ENCODE peak calls at places on chromosomes 6 and 20, in four cellular contexts. X is GM12878, H is H1, A is HepG2. E is an unnamed sample.

GRCh38 chr6:129498556-129498940 is 211.4 kb downstream of the ARHGAP18 start:
- DNase-seq in A (no peak), H (no peak), X (no peak), E (no peak)

GRCh38 chr6:134472661-134473060 is 154.7 kb upstream of the SGK1 start:
- DNase-seq in A (no peak), H (no peak), X (no peak), E (no peak)

GRCh38 chr6:65623569-65623968 is 83.5 kb downstream of the EYS start:
- DNase-seq in H (no peak), A (no peak), X (no peak), E (no peak)

GRCh38 chr6:46927066-46927465 is 5.3 kb upstream of the ADGRF5 start:
- DNase-seq in H (no peak), A (no peak), X (no peak), E (no peak)

GRCh38 chr20:61691978-61692377 is 373.7 kb downstream of the TAF4 start:
- DNase-seq in A (no peak), X (no peak), H (no peak), E (no peak)

GRCh38 chr20:32792316-32792715 is 27.4 kb upstream of the MAPRE1 start:
- DNase-seq in X (peak; percentile 53), A (peak; percentile 75), H (no peak), E (peak; percentile 33)

GRCh38 chr6:106511274-106512047 is 117.8 kb downstream of the RTN4IP1 start:
- DNase-seq in X (no peak), H (no peak), A (peak; percentile 18), E (no peak)

GRCh38 chr20:3980260-3981131 is 34.9 kb downstream of the RNF24 start:
- DNase-seq in X (no peak), A (peak; percentile 80), H (no peak), E (no peak)

GRCh38 chr6:1662532-1662931 is 52.8 kb downstream of the FOXC1 start:
- DNase-seq in A (no peak), X (no peak), H (no peak), E (no peak)

GRCh38 chr6:5084787-5085637 is at the start of gene PPP1R3G:
- DNase-seq in H (no peak), A (no peak), X (no peak), E (no peak)

GRCh38 chr6:91449539-91449938 is 862.7 kb upstream of the MAP3K7 start:
- DNase-seq in H (no peak), X (no peak), A (no peak), E (no peak)

GRCh38 chr6:165766457-165766856 is 103.4 kb upstream of the PDE10A start:
- DNase-seq in A (no peak), X (no peak), H (no peak), E (no peak)

GRCh38 chr6:113291751-113292445 is 565.2 kb upstream of the MARCKS start:
- DNase-seq in X (no peak), H (no peak), A (no peak), E (no peak)

GRCh38 chr20:60459212-60459611 is 501.0 kb downstream of the CDH26 start:
- DNase-seq in A (no peak), H (no peak), X (no peak), E (no peak)

GRCh38 chr6:75429304-75429703 is 64.3 kb downstream of the FILIP1 start:
- DNase-seq in X (no peak), A (no peak), H (no peak), E (no peak)

GRCh38 chr6:52617087-52617486 is 40.2 kb upstream of the TRAM2 start:
- DNase-seq in A (no peak), H (no peak), X (no peak), E (no peak)

GRCh38 chr6:128282956-128283355 is 237.4 kb downstream of the PTPRK start:
- DNase-seq in X (no peak), H (no peak), A (no peak), E (no peak)

GRCh38 chr20:16064991-16065707 is 508.1 kb downstream of the KIF16B start:
- DNase-seq in A (peak; percentile 76), X (no peak), H (no peak), E (no peak)

GRCh38 chr20:33531047-33531877 is 41.4 kb downstream of the CBFA2T2 start:
- DNase-seq in X (no peak), A (peak; percentile 78), H (no peak), E (no peak)

GRCh38 chr6:166956444-166957086 is at the start of gene RNASET2:
- DNase-seq in A (peak; percentile 88), H (no peak), X (no peak), E (peak; percentile 74)

GRCh38 chr6:170129691-170130171 is 161.1 kb downstream of the DLL1 start:
- DNase-seq in H (no peak), X (no peak), A (no peak), E (no peak)

GRCh38 chr20:7146552-7147219 is 379.2 kb downstream of the BMP2 start:
- DNase-seq in H (no peak), X (no peak), A (no peak), E (no peak)

GRCh38 chr20:846894-847278 is 13.4 kb downstream of the FAM110A start:
- DNase-seq in H (no peak), A (no peak), X (no peak), E (no peak)

GRCh38 chr6:119351005-119351394 is 1.4 kb upstream of the MAN1A1 start:
- DNase-seq in A (no peak), H (no peak), X (no peak), E (no peak)

GRCh38 chr6:37218501-37218900 is 39.1 kb upstream of the TBC1D22B start:
- DNase-seq in X (no peak), H (no peak), A (no peak), E (no peak)

GRCh38 chr20:32368930-32369329 is 10.8 kb downstream of the ASXL1 start:
- DNase-seq in A (no peak), H (no peak), X (no peak), E (peak; percentile 18)

GRCh38 chr6:45619994-45620471 is 242.3 kb upstream of the SUPT3H start:
- DNase-seq in X (no peak), H (no peak), A (no peak), E (no peak)

GRCh38 chr6:79670789-79671188 is 39.7 kb downstream of the SH3BGRL2 start:
- DNase-seq in X (no peak), A (no peak), H (no peak), E (no peak)

GRCh38 chr6:107216197-107216933 is 101.0 kb upstream of the BEND3 start:
- DNase-seq in H (no peak), A (no peak), X (no peak), E (no peak)

DNA sequence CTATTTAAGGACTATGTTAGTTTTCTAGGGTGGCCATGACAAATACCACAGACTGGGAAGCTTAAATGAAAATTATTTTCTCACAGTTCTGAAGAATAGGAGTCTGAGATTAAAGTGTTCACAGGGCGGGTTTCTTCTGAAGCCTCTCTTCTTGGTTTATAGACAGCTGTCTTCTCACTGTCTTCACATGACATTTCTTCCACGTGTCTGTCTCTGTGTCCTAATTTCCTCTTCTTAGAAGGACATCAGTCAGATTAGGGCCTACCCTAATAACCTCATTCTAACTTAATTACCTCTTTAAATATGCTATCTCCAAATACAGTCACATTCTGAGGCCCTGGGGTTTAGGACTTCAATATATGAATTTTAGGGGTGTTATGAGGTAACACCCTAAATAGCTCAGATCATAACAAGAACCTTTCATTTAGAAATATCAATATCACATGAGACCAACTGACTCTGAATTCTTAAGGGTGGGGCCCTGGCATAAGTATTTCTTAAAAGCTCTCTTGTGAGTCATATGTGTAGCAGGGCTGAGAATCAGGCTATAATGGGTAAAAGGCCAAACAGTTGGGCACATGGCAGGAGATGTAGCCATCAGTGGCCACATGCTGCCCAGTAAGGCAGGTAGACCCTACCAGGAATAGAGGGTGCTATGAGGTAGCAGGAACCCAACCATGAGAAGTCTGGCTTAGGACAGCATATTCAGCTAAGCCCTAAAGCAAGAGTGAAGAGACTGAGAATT is 62.1 kb upstream of the TENT5A start:
- DNase-seq in A (no peak), H (no peak), X (no peak), E (no peak)
- H3K4me1 ChIP-seq in A (peaks cover 53% of the 10 kb centered on the region), H (no peaks in the 10 kb centered on the region), X (no peaks in the 10 kb centered on the region), E (no peaks in the 10 kb centered on the region)

DNA sequence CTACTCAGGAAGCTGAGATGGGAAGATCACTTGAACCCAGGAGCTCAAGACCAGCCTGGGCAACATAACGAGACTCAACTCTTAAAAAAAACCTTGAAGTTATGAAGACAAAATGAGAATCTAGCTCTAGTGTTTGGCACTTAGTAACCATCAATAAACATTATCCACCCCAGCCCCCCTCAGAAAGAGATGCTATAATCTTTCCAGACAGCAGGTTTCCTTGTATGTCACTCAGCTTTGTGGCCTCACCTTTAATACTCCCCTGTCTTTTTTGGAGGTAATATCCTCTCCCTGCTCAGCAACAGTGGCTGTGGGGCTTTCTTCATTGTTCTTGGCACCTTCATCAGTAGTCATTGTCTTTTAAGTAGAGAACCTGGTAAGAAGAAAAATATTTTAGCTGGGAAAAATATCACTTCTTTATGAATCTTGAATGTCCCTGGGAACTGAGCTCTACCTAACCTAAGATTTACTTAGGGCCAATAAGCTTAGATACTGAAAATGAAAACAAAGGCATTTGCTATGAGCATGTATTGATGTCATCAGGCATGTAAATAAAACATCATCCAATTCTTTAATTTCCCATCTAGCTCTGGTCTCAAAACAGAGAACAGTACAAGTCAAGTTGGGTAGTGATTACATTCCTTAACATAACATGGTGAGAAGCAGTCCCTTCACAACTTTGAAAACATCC is 46.1 kb downstream of the FKBP5 start:
- DNase-seq in H (no peak), A (no peak), X (no peak), E (no peak)
- TF ChIP-seq SUZ12 in H (no peak), A (no peak), X (no peak), E (no peak)

DNA sequence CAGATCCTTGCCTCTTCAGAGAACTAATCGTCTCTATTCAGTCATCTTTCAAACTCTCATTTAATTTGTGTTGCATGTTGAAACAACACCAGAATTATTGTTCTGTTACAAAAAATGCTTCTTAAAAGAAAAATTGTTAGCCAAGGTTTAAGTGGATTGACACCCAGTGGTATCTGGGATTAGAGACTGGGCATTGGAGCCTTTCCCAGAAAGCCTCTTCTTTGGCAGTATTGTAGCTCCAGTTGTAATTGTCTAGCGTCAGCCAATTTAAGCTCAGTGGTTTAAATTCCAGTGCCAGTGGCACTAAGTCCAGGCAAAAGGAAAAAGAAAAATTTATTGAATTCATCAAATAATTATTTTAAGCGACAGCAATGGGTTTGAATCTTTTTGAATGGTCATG is 801 bp downstream of the CCDC28A start:
- DNase-seq in X (no peak), A (no peak), H (no peak), E (no peak)
- H3K9ac ChIP-seq in X (peak overlapping the region; percentile 79), A (peak overlapping the region; percentile 90), H (no peak overlapping the region), E (peak overlapping the region; percentile 73)

GRCh38 chr6:73364121-73364520 is 1.7 kb downstream of the KHDC3L start:
- DNase-seq in H (no peak), A (no peak), X (no peak), E (no peak)

GRCh38 chr6:73364549-73364948 is 2.1 kb downstream of the KHDC3L start:
- DNase-seq in A (no peak), X (no peak), H (no peak), E (no peak)

GRCh38 chr6:73362869-73363536 is 545 bp downstream of the KHDC3L start:
- DNase-seq in X (no peak), H (no peak), A (no peak), E (no peak)

GRCh38 chr6:73363537-73363875 is 1.0 kb downstream of the KHDC3L start:
- DNase-seq in A (no peak), X (no peak), H (no peak), E (no peak)

GRCh38 chr6:73362358-73362757 is at the start of gene KHDC3L:
- DNase-seq in H (no peak), X (no peak), A (no peak), E (no peak)
- H3K4me1 ChIP-seq in H (no peaks in the 10 kb centered on the region), X (no peaks in the 10 kb centered on the region), A (no peaks in the 10 kb centered on the region), E (no peaks in the 10 kb centered on the region)

E was measured in NT2/D1.